ENCODE peak calls at places on chromosomes 11 and 22, in six cellular contexts. One of them, this sample, is unnamed.

GRCh38 chr11:7672960-7673723 is at the start of gene CYB5R2:
- DNase-seq in PC-3: no peak
- DNase-seq in cardiac muscle cell: peak
- DNase-seq in progenitor cell of endocrine pancreas: peak
- DNase-seq in HCT116: peak
- DNase-seq in mesothelial cell of epicardium: no peak
- DNase-seq in this sample: peak

GRCh38 chr22:20244744-20245576 is 23.2 kb downstream of the RTN4R start:
- DNase-seq in PC-3: no peak
- DNase-seq in HCT116: no peak
- DNase-seq in progenitor cell of endocrine pancreas: no peak
- DNase-seq in mesothelial cell of epicardium: no peak
- DNase-seq in cardiac muscle cell: no peak
- DNase-seq in this sample: no peak

GRCh38 chr11:18229501-18229900 is 7.1 kb downstream of the SAA4 start:
- DNase-seq in PC-3: no peak
- DNase-seq in mesothelial cell of epicardium: no peak
- DNase-seq in progenitor cell of endocrine pancreas: no peak
- DNase-seq in cardiac muscle cell: no peak
- DNase-seq in HCT116: no peak
- DNase-seq in this sample: no peak

GRCh38 chr11:59186130-59186594 is 14.2 kb downstream of the DTX4 start:
- DNase-seq in HCT116: peak
- DNase-seq in progenitor cell of endocrine pancreas: peak
- DNase-seq in cardiac muscle cell: peak
- DNase-seq in mesothelial cell of epicardium: no peak
- DNase-seq in PC-3: peak
- DNase-seq in this sample: no peak

GRCh38 chr11:130217632-130218031 is 58.0 kb downstream of the ST14 start:
- DNase-seq in cardiac muscle cell: no peak
- DNase-seq in progenitor cell of endocrine pancreas: no peak
- DNase-seq in HCT116: no peak
- DNase-seq in PC-3: no peak
- DNase-seq in mesothelial cell of epicardium: no peak
- DNase-seq in this sample: no peak

GRCh38 chr11:68643576-68643975 is 40.8 kb upstream of the GAL start:
- DNase-seq in mesothelial cell of epicardium: no peak
- DNase-seq in PC-3: peak
- DNase-seq in cardiac muscle cell: peak
- DNase-seq in HCT116: peak
- DNase-seq in progenitor cell of endocrine pancreas: no peak
- DNase-seq in this sample: no peak

GRCh38 chr11:15714641-15715399 is 600.1 kb downstream of the INSC start:
- DNase-seq in progenitor cell of endocrine pancreas: no peak
- DNase-seq in mesothelial cell of epicardium: no peak
- DNase-seq in HCT116: no peak
- DNase-seq in cardiac muscle cell: no peak
- DNase-seq in PC-3: no peak
- DNase-seq in this sample: no peak

GRCh38 chr11:119363874-119364590 is 17.5 kb downstream of the USP2 start:
- DNase-seq in mesothelial cell of epicardium: peak
- DNase-seq in progenitor cell of endocrine pancreas: no peak
- DNase-seq in cardiac muscle cell: peak
- DNase-seq in PC-3: peak
- DNase-seq in HCT116: no peak
- DNase-seq in this sample: no peak

GRCh38 chr11:995752-996420 is 40.6 kb downstream of the MUC6 start:
- DNase-seq in cardiac muscle cell: peak
- DNase-seq in mesothelial cell of epicardium: peak
- DNase-seq in PC-3: no peak
- DNase-seq in progenitor cell of endocrine pancreas: no peak
- DNase-seq in HCT116: no peak
- DNase-seq in this sample: no peak

GRCh38 chr11:71459767-71460320 is 6.8 kb downstream of the NADSYN1 start:
- DNase-seq in mesothelial cell of epicardium: no peak
- DNase-seq in progenitor cell of endocrine pancreas: no peak
- DNase-seq in PC-3: no peak
- DNase-seq in HCT116: no peak
- DNase-seq in cardiac muscle cell: no peak
- DNase-seq in this sample: no peak

GRCh38 chr11:68028802-68029475 is 1.5 kb upstream of the NDUFS8 start:
- DNase-seq in PC-3: peak
- DNase-seq in progenitor cell of endocrine pancreas: no peak
- DNase-seq in mesothelial cell of epicardium: no peak
- DNase-seq in cardiac muscle cell: peak
- DNase-seq in HCT116: no peak
- DNase-seq in this sample: no peak

GRCh38 chr22:39317084-39317755 is 2.2 kb downstream of the RPL3 start:
- DNase-seq in progenitor cell of endocrine pancreas: no peak
- DNase-seq in PC-3: peak
- DNase-seq in HCT116: no peak
- DNase-seq in cardiac muscle cell: no peak
- DNase-seq in mesothelial cell of epicardium: no peak
- DNase-seq in this sample: no peak

GRCh38 chr11:74487875-74488274 is 5.6 kb downstream of the LIPT2 start:
- DNase-seq in mesothelial cell of epicardium: no peak
- DNase-seq in PC-3: peak
- DNase-seq in cardiac muscle cell: no peak
- DNase-seq in HCT116: peak
- DNase-seq in progenitor cell of endocrine pancreas: no peak
- DNase-seq in this sample: no peak

GRCh38 chr11:129375731-129376657 is at the start of gene BARX2:
- DNase-seq in cardiac muscle cell: peak
- DNase-seq in PC-3: peak
- DNase-seq in progenitor cell of endocrine pancreas: peak
- DNase-seq in HCT116: peak
- DNase-seq in mesothelial cell of epicardium: peak
- DNase-seq in this sample: no peak

DNA sequence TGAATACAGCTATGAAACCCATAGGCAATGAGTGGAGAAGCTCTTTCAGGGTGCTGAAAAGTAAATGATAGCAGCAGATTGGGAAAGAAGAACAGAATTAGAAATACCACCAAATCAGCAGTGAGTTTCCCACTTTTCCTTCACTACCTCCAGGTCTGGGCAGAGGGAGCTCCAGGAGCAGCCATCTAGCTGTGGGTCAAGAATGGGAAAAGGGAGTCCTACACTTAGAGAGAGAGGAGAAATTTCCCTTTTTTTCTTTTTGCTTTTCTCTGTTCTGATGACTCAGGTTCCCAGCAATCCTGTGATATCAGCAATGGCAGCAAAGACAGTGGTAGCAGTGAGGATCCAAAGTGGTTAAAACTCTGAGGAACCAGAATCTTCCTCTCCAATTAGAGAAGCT is 263.9 kb downstream of the NXPE2 start:
- DNase-seq in mesothelial cell of epicardium: no peak
- DNase-seq in HCT116: no peak
- DNase-seq in PC-3: no peak
- DNase-seq in cardiac muscle cell: no peak
- DNase-seq in progenitor cell of endocrine pancreas: no peak
- DNase-seq in this sample: no peak
- TF ChIP-seq CTCF in mesothelial cell of epicardium: no peak
- TF ChIP-seq CTCF in HCT116: no peak
- TF ChIP-seq CTCF in PC-3: no peak
- TF ChIP-seq CTCF in cardiac muscle cell: no peak
- TF ChIP-seq CTCF in progenitor cell of endocrine pancreas: peak
- TF ChIP-seq CTCF in this sample: no peak

DNA sequence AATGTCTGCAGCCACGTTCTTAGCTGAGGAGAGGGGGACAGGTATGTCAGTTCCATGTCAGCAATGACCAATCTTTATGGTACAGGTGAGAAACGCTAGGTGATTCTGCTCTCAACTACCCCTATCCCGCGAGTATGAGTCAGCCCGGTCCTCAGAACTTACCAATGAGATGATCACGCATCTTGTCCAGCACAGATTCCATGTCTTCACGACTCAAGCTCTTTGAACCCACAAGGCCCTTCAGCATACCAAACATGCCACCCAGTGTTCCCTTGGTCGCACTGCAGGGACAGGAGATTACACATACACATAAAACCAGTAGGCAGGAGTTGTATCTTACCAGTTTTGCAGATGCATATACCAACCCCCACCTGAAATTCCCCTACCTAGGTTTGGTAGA is 2.9 kb downstream of the SRPRA start:
- DNase-seq in progenitor cell of endocrine pancreas: no peak
- DNase-seq in cardiac muscle cell: peak
- DNase-seq in HCT116: no peak
- DNase-seq in mesothelial cell of epicardium: no peak
- DNase-seq in PC-3: peak
- DNase-seq in this sample: no peak
- TF ChIP-seq CTCF in progenitor cell of endocrine pancreas: no peak
- TF ChIP-seq CTCF in cardiac muscle cell: no peak
- TF ChIP-seq CTCF in HCT116: no peak
- TF ChIP-seq CTCF in mesothelial cell of epicardium: no peak
- TF ChIP-seq CTCF in PC-3: peak
- TF ChIP-seq CTCF in this sample: no peak

GRCh38 chr22:30949934-30950660 is 18.5 kb downstream of the MORC2 start:
- DNase-seq in progenitor cell of endocrine pancreas: no peak
- DNase-seq in PC-3: no peak
- DNase-seq in HCT116: no peak
- DNase-seq in mesothelial cell of epicardium: no peak
- DNase-seq in cardiac muscle cell: no peak
- DNase-seq in this sample: no peak
- TF ChIP-seq CTCF in progenitor cell of endocrine pancreas: peak
- TF ChIP-seq CTCF in PC-3: no peak
- TF ChIP-seq CTCF in HCT116: no peak
- TF ChIP-seq CTCF in mesothelial cell of epicardium: no peak
- TF ChIP-seq CTCF in cardiac muscle cell: no peak
- TF ChIP-seq CTCF in this sample: no peak

DNA sequence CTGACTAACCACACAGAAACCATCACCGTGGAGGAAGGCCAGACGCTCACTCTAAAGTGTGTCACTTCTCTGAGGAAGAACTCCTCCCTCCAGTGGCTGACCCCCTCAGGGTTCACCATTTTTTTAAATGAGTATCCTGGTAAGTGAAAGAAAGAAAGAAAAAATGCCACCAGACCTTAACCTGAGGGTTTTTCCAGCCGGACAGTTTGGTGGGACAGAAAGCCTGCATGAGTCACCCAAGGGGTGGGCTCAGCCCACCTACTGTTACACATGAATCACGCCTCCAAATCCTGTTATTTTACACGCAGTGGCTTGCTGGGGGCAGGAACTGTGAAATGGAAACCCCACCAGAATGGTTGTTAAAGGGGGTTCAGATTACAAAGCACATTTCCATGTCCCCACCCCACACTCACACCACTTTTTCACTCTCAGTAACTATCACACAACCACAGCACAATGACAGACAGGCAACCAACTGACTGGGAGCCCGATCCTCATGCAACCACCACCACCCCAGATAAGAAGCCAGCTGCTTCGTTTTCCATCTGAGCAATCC is 11.9 kb downstream of the CRTAM start:
- DNase-seq in cardiac muscle cell: peak
- DNase-seq in HCT116: no peak
- DNase-seq in PC-3: no peak
- DNase-seq in progenitor cell of endocrine pancreas: no peak
- DNase-seq in mesothelial cell of epicardium: no peak
- DNase-seq in this sample: no peak
- TF ChIP-seq CTCF in cardiac muscle cell: peak
- TF ChIP-seq CTCF in HCT116: no peak
- TF ChIP-seq CTCF in PC-3: peak
- TF ChIP-seq CTCF in progenitor cell of endocrine pancreas: no peak
- TF ChIP-seq CTCF in mesothelial cell of epicardium: no peak
- TF ChIP-seq CTCF in this sample: no peak

GRCh38 chr22:19039448-19039780 is 82.8 kb downstream of the DGCR2 start:
- DNase-seq in mesothelial cell of epicardium: no peak
- DNase-seq in HCT116: no peak
- DNase-seq in cardiac muscle cell: no peak
- DNase-seq in progenitor cell of endocrine pancreas: no peak
- DNase-seq in PC-3: no peak
- DNase-seq in this sample: no peak

GRCh38 chr22:19038164-19038546 is 84.1 kb downstream of the DGCR2 start:
- DNase-seq in progenitor cell of endocrine pancreas: no peak
- DNase-seq in cardiac muscle cell: no peak
- DNase-seq in mesothelial cell of epicardium: no peak
- DNase-seq in HCT116: no peak
- DNase-seq in PC-3: no peak
- DNase-seq in this sample: no peak

GRCh38 chr22:19037282-19038163 is 84.7 kb downstream of the DGCR2 start:
- DNase-seq in PC-3: no peak
- DNase-seq in cardiac muscle cell: no peak
- DNase-seq in HCT116: no peak
- DNase-seq in progenitor cell of endocrine pancreas: no peak
- DNase-seq in mesothelial cell of epicardium: no peak
- DNase-seq in this sample: no peak

GRCh38 chr22:19039796-19040580 is 82.2 kb downstream of the DGCR2 start:
- DNase-seq in cardiac muscle cell: no peak
- DNase-seq in PC-3: no peak
- DNase-seq in mesothelial cell of epicardium: no peak
- DNase-seq in HCT116: no peak
- DNase-seq in progenitor cell of endocrine pancreas: no peak
- DNase-seq in this sample: no peak

GRCh38 chr22:19038728-19039447 is 83.3 kb downstream of the DGCR2 start:
- DNase-seq in cardiac muscle cell: no peak
- DNase-seq in progenitor cell of endocrine pancreas: no peak
- DNase-seq in mesothelial cell of epicardium: no peak
- DNase-seq in PC-3: no peak
- DNase-seq in HCT116: no peak
- DNase-seq in this sample: no peak
- TF ChIP-seq CTCF in cardiac muscle cell: no peak
- TF ChIP-seq CTCF in progenitor cell of endocrine pancreas: no peak
- TF ChIP-seq CTCF in mesothelial cell of epicardium: no peak
- TF ChIP-seq CTCF in PC-3: no peak
- TF ChIP-seq CTCF in HCT116: peak
- TF ChIP-seq CTCF in this sample: no peak

GRCh38 chr11:66718320-66718971 is 10.6 kb downstream of the SPTBN2 start:
- DNase-seq in HCT116: no peak
- DNase-seq in mesothelial cell of epicardium: peak
- DNase-seq in progenitor cell of endocrine pancreas: no peak
- DNase-seq in cardiac muscle cell: no peak
- DNase-seq in PC-3: no peak
- DNase-seq in this sample: no peak
- TF ChIP-seq CTCF in HCT116: no peak
- TF ChIP-seq CTCF in mesothelial cell of epicardium: no peak
- TF ChIP-seq CTCF in progenitor cell of endocrine pancreas: no peak
- TF ChIP-seq CTCF in cardiac muscle cell: peak
- TF ChIP-seq CTCF in PC-3: no peak
- TF ChIP-seq CTCF in this sample: no peak

GRCh38 chr11:77049081-77049480 is 14.9 kb downstream of the B3GNT6 start:
- DNase-seq in progenitor cell of endocrine pancreas: no peak
- DNase-seq in PC-3: no peak
- DNase-seq in mesothelial cell of epicardium: no peak
- DNase-seq in HCT116: no peak
- DNase-seq in cardiac muscle cell: no peak
- DNase-seq in this sample: no peak

GRCh38 chr11:77047007-77047927 is 13.1 kb downstream of the B3GNT6 start:
- DNase-seq in mesothelial cell of epicardium: no peak
- DNase-seq in progenitor cell of endocrine pancreas: peak
- DNase-seq in PC-3: peak
- DNase-seq in HCT116: peak
- DNase-seq in cardiac muscle cell: peak
- DNase-seq in this sample: no peak

GRCh38 chr11:77044886-77045285 is 10.7 kb downstream of the B3GNT6 start:
- DNase-seq in progenitor cell of endocrine pancreas: no peak
- DNase-seq in HCT116: no peak
- DNase-seq in PC-3: no peak
- DNase-seq in cardiac muscle cell: no peak
- DNase-seq in mesothelial cell of epicardium: no peak
- DNase-seq in this sample: no peak

GRCh38 chr11:77044356-77044755 is 10.2 kb downstream of the B3GNT6 start:
- DNase-seq in HCT116: no peak
- DNase-seq in mesothelial cell of epicardium: no peak
- DNase-seq in cardiac muscle cell: no peak
- DNase-seq in progenitor cell of endocrine pancreas: no peak
- DNase-seq in PC-3: no peak
- DNase-seq in this sample: no peak

GRCh38 chr11:77046060-77046501 is 11.9 kb downstream of the B3GNT6 start:
- DNase-seq in progenitor cell of endocrine pancreas: peak
- DNase-seq in HCT116: peak
- DNase-seq in PC-3: peak
- DNase-seq in cardiac muscle cell: peak
- DNase-seq in mesothelial cell of epicardium: peak
- DNase-seq in this sample: no peak
- TF ChIP-seq CTCF in progenitor cell of endocrine pancreas: peak
- TF ChIP-seq CTCF in HCT116: peak
- TF ChIP-seq CTCF in PC-3: peak
- TF ChIP-seq CTCF in cardiac muscle cell: peak
- TF ChIP-seq CTCF in mesothelial cell of epicardium: peak
- TF ChIP-seq CTCF in this sample: no peak